ENCODE peak calls at places on chromosomes 7 and 10, in five cellular contexts. P is activated naive CD4-positive, alpha-beta T cell treated with anti-CD3 and anti-CD28 coated beads, Interleukin-2, amount 10 ng/mL, durations not matched to agents 7 days and 5 days; U is left colon; B is GM10248; Y is amniotic epithelial cell. Z is an unnamed sample.

GRCh38 chr7:121012919-121013318 is 24.4 kb downstream of the CPED1 start:
- DNase-seq in P (no peak), U (no peak), B (no peak), Y (no peak), Z (no peak)

GRCh38 chr10:123044391-123044790 is 35.6 kb downstream of the ACADSB start:
- DNase-seq in P (no peak), U (no peak), B (no peak), Y (no peak), Z (no peak)

GRCh38 chr10:116146374-116146773 is 126.6 kb downstream of the GFRA1 start:
- DNase-seq in P (no peak), U (no peak), B (no peak), Y (no peak), Z (no peak)

GRCh38 chr7:43385856-43386255 is 197.1 kb upstream of the STK17A start:
- DNase-seq in P (no peak), U (no peak), B (no peak), Y (peak; percentile 33), Z (no peak)

GRCh38 chr7:158858592-158859503 is 2.5 kb downstream of the DYNC2I1 start:
- DNase-seq in P (no peak), U (no peak), B (no peak), Y (peak; percentile 31), Z (no peak)

GRCh38 chr10:62277946-62278345 is 9.3 kb upstream of the RTKN2 start:
- DNase-seq in P (no peak), U (no peak), B (no peak), Y (no peak), Z (no peak)

GRCh38 chr10:6083523-6084475 is 5.0 kb upstream of the RBM17 start:
- DNase-seq in P (peak; percentile 74), U (no peak), B (no peak), Y (peak; percentile 56), Z (no peak)

GRCh38 chr7:73669316-73669715 is 1.7 kb downstream of the VPS37D start:
- DNase-seq in P (no peak), U (no peak), B (no peak), Y (no peak), Z (no peak)

GRCh38 chr10:103697787-103698186 is 157.6 kb downstream of the SH3PXD2A start:
- DNase-seq in P (no peak), U (no peak), B (no peak), Y (no peak), Z (no peak)

GRCh38 chr7:47474937-47475879 is 106.7 kb downstream of the TNS3 start:
- DNase-seq in P (no peak), U (peak; percentile 95), B (peak; percentile 83), Y (peak; percentile 97), Z (peak; percentile 92)

GRCh38 chr7:123601530-123601929 is at the start of gene ASB15:
- DNase-seq in P (no peak), U (no peak), B (no peak), Y (no peak), Z (no peak)

GRCh38 chr10:3261921-3262320 is 89.3 kb upstream of the PITRM1 start:
- DNase-seq in P (no peak), U (no peak), B (no peak), Y (peak; percentile 8), Z (no peak)

Z was measured in Peyer's patch.